ENCODE peak calls at places on chromosomes 2 and 18, in seven cellular contexts. V, S, U, A, K, C and M are unnamed samples.
A peak's percentile ranks its signal among the peaks of the same experiment; 100 is the strongest.

GRCh38 chr18:26547302-26548143 is 830 bp downstream of the KCTD1 start:
- DNase-seq in V (peak; percentile 87), S (peak; percentile 83), U (peak; percentile 86), A (peak; percentile 66), K (peak; percentile 75), C (peak; percentile 88), M (peak; percentile 58)

GRCh38 chr18:67265464-67266245 is 250.9 kb downstream of the DSEL start:
- DNase-seq in V (peak; percentile 94), S (no peak), U (no peak), A (no peak), K (no peak), C (peak; percentile 72), M (peak; percentile 67)

GRCh38 chr2:196376984-196377877 is 205.9 kb upstream of the STK17B start:
- DNase-seq in V (peak; percentile 54), S (no peak), U (no peak), A (no peak), K (no peak), C (peak; percentile 64), M (no peak)

GRCh38 chr2:36861896-36862295 is 104.4 kb downstream of the STRN start:
- DNase-seq in V (no peak), S (no peak), U (no peak), A (no peak), K (no peak), C (no peak), M (no peak)

GRCh38 chr2:108612153-108612513 is 77.9 kb downstream of the LIMS1 start:
- DNase-seq in V (peak; percentile 46), S (peak; percentile 90), U (no peak), A (no peak), K (no peak), C (peak; percentile 74), M (peak; percentile 35)

GRCh38 chr2:197306691-197307030 is 3.9 kb downstream of the ANKRD44 start:
- DNase-seq in V (peak; percentile 9), S (peak; percentile 74), U (peak; percentile 63), A (no peak), K (peak; percentile 65), C (no peak), M (no peak)

GRCh38 chr2:62966995-62967394 is 83.6 kb upstream of the OTX1 start:
- DNase-seq in V (no peak), S (no peak), U (no peak), A (no peak), K (no peak), C (no peak), M (no peak)

GRCh38 chr2:155714983-155715382 is 617.5 kb downstream of the NR4A2 start:
- DNase-seq in V (no peak), S (no peak), U (no peak), A (no peak), K (no peak), C (no peak), M (no peak)

GRCh38 chr2:48790407-48791170 is 35.1 kb upstream of the LHCGR start:
- DNase-seq in V (no peak), S (no peak), U (no peak), A (no peak), K (no peak), C (no peak), M (no peak)

GRCh38 chr2:234977228-234977679 is 25.4 kb downstream of the SH3BP4 start:
- DNase-seq in V (no peak), S (no peak), U (no peak), A (no peak), K (no peak), C (no peak), M (no peak)

GRCh38 chr2:102032368-102033027 is 40.7 kb downstream of the IL1R2 start:
- DNase-seq in V (peak; percentile 30), S (no peak), U (no peak), A (no peak), K (no peak), C (no peak), M (no peak)

GRCh38 chr18:76466410-76466991 is 28.5 kb downstream of the ZNF516 start:
- DNase-seq in V (no peak), S (no peak), U (no peak), A (no peak), K (no peak), C (no peak), M (no peak)

GRCh38 chr2:185006481-185006880 is 408.2 kb downstream of the ZNF804A start:
- DNase-seq in V (no peak), S (no peak), U (no peak), A (no peak), K (no peak), C (no peak), M (no peak)

GRCh38 chr2:30235008-30235655 is 3.8 kb downstream of the LBH start:
- DNase-seq in V (no peak), S (no peak), U (no peak), A (no peak), K (no peak), C (no peak), M (no peak)

GRCh38 chr2:38394903-38395341 is 17.8 kb upstream of the ATL2 start:
- DNase-seq in V (peak; percentile 68), S (no peak), U (no peak), A (no peak), K (no peak), C (peak; percentile 14), M (no peak)

GRCh38 chr18:13382990-13383821 is 164.6 kb downstream of the LDLRAD4 start:
- DNase-seq in V (no peak), S (no peak), U (no peak), A (no peak), K (no peak), C (no peak), M (no peak)

GRCh38 chr2:199471443-199472057 is 13.8 kb upstream of the SATB2 start:
- DNase-seq in V (peak; percentile 57), S (peak; percentile 71), U (peak; percentile 85), A (peak; percentile 89), K (peak; percentile 58), C (peak; percentile 42), M (no peak)

GRCh38 chr18:7170292-7170691 is 52.7 kb upstream of the LAMA1 start:
- DNase-seq in V (no peak), S (peak; percentile 10), U (no peak), A (no peak), K (no peak), C (no peak), M (no peak)

GRCh38 chr18:28115149-28115550 is 61.8 kb downstream of the CDH2 start:
- DNase-seq in V (peak; percentile 95), S (no peak), U (no peak), A (no peak), K (no peak), C (peak; percentile 72), M (peak; percentile 88)

GRCh38 chr2:188119112-188119838 is 172.4 kb upstream of the GULP1 start:
- DNase-seq in V (no peak), S (no peak), U (no peak), A (no peak), K (no peak), C (no peak), M (no peak)

GRCh38 chr2:232441147-232441651 is 14.8 kb upstream of the ALPI start:
- DNase-seq in V (no peak), S (no peak), U (peak; percentile 59), A (no peak), K (no peak), C (no peak), M (no peak)

GRCh38 chr2:144595686-144596073 is 75.8 kb upstream of the ZEB2 start:
- DNase-seq in V (no peak), S (no peak), U (no peak), A (no peak), K (no peak), C (no peak), M (no peak)
- H3K4me3 ChIP-seq in V (no peak overlapping the region), S (no peak overlapping the region), U (no peak overlapping the region), A (no peak overlapping the region), K (no peak overlapping the region), C (no peak overlapping the region), M (no peak overlapping the region)

GRCh38 chr2:68736086-68736485 is 1.5 kb downstream of the ARHGAP25 start:
- DNase-seq in V (no peak), S (no peak), U (no peak), A (no peak), K (no peak), C (no peak), M (no peak)
- H3K4me3 ChIP-seq in V (no peak overlapping the region), S (no peak overlapping the region), U (peak overlapping the region; percentile 47), A (peak overlapping the region; percentile 41), K (peak overlapping the region; percentile 32), C (no peak overlapping the region), M (no peak overlapping the region)

DNA sequence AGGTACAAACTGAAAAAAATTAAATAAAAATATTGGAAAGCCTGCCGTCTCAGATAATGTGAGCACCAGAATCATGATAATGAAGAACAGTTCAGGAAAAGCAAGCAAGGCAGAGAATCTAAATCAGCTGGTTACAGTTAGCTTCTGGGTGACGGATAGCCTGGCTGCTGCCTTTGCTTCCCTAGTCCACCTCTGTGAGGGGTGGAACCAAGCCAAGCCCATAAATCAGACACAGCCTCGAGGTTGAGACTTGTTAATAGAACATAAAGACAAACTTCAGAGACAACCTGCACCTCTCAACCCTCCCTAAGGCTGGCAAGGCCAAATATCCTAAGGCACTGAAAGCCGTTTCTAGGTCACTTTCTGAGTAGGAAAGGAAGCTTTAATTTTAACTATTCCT is 334.7 kb upstream of the SLC39A10 start:
- DNase-seq in V (no peak), S (no peak), U (no peak), A (peak; percentile 46), K (no peak), C (no peak), M (no peak)
- H3K4me3 ChIP-seq in V (no peak overlapping the region), S (no peak overlapping the region), U (no peak overlapping the region), A (no peak overlapping the region), K (no peak overlapping the region), C (no peak overlapping the region), M (no peak overlapping the region)

GRCh38 chr2:133674433-133675331 is 106.4 kb upstream of the NCKAP5 start:
- DNase-seq in V (peak; percentile 85), S (peak; percentile 63), U (peak; percentile 66), A (no peak), K (peak; percentile 70), C (peak; percentile 86), M (peak; percentile 81)
- H3K4me3 ChIP-seq in V (peak overlapping the region; percentile 36), S (no peak overlapping the region), U (peak overlapping the region; percentile 40), A (peak overlapping the region; percentile 17), K (peak overlapping the region; percentile 48), C (peak overlapping the region; percentile 17), M (peak overlapping the region; percentile 37)